ENCODE peak calls at places on chromosomes 1 and 21, in five cellular contexts. Q is lung, Z is PC-3, B is aorta, W is ovary. K is an unnamed sample. For H3K36me3 and H3K9me3, the result is how much of the 10 kb centered on the place peaks cover.

GRCh38 chr1:168320805-168321577 is 40.3 kb downstream of the TBX19 start:
- DNase-seq in Q (no peak), W (peak), Z (peak), B (no peak), K (no peak)

GRCh38 chr1:17763995-17764394 is 8.9 kb downstream of the ACTL8 start:
- DNase-seq in B (no peak), W (no peak), Z (no peak), Q (no peak), K (no peak)

GRCh38 chr1:54488831-54489626 is 59.0 kb upstream of the ACOT11 start:
- DNase-seq in Q (peak), W (peak), Z (peak), B (peak), K (peak)

GRCh38 chr1:181910905-181911304 is 150.6 kb downstream of the ZNF648 start:
- DNase-seq in B (no peak), Z (peak), Q (no peak), W (no peak), K (no peak)

GRCh38 chr1:12486401-12487005 is 131.5 kb downstream of the DHRS3 start:
- DNase-seq in Z (no peak), B (no peak), W (peak), Q (peak), K (peak)

GRCh38 chr1:61207416-61207815 is 125.1 kb downstream of the NFIA start:
- DNase-seq in Q (no peak), B (no peak), W (no peak), Z (no peak), K (no peak)

GRCh38 chr1:219385786-219386427 is 212.2 kb downstream of the LYPLAL1 start:
- DNase-seq in Q (peak), B (no peak), Z (peak), W (no peak), K (peak)

GRCh38 chr1:230713915-230714764 is at the start of gene AGT:
- DNase-seq in Q (peak), Z (peak), B (peak), W (peak), K (peak)

GRCh38 chr1:235402457-235403200 is 35.4 kb downstream of the TBCE start:
- DNase-seq in W (no peak), Q (no peak), B (no peak), Z (peak), K (peak)

GRCh38 chr1:226310637-226311195 is 1.8 kb upstream of the LIN9 start:
- DNase-seq in B (no peak), W (no peak), Z (peak), Q (no peak), K (peak)

GRCh38 chr1:1069711-1070676 is 4.1 kb downstream of the RNF223 start:
- DNase-seq in W (no peak), Z (peak), B (no peak), Q (no peak), K (no peak)

GRCh38 chr1:57072775-57073174 is 107.0 kb upstream of the C8B start:
- DNase-seq in Z (peak), W (no peak), Q (no peak), B (no peak), K (no peak)

GRCh38 chr1:219862366-219862765 is 66.0 kb downstream of the SLC30A10 start:
- DNase-seq in B (no peak), Q (no peak), W (no peak), Z (no peak), K (no peak)

GRCh38 chr1:84299536-84300260 is 1.8 kb upstream of the SAMD13 start:
- DNase-seq in B (no peak), Q (no peak), W (no peak), Z (no peak), K (no peak)

GRCh38 chr1:118788372-118788955 is 199.7 kb downstream of the TBX15 start:
- DNase-seq in W (no peak), Z (peak), B (peak), Q (no peak), K (no peak)

GRCh38 chr1:30315185-30315960 is 408.0 kb downstream of the MATN1 start:
- DNase-seq in Z (no peak), W (no peak), B (no peak), Q (no peak), K (peak)

GRCh38 chr1:156064615-156065014 is 3.7 kb downstream of the RAB25 start:
- DNase-seq in Z (no peak), Q (no peak), B (no peak), W (no peak), K (no peak)

GRCh38 chr1:183472488-183473285 is at the start of gene SMG7:
- DNase-seq in B (peak), W (peak), Z (no peak), Q (peak), K (peak)

GRCh38 chr1:154957258-154957657 is 1.4 kb upstream of the PBXIP1 start:
- DNase-seq in Z (no peak), Q (no peak), B (no peak), W (no peak), K (no peak)

GRCh38 chr1:116119876-116120275 is 8.7 kb downstream of the MAB21L3 start:
- DNase-seq in Z (no peak), B (no peak), W (no peak), Q (no peak), K (no peak)

GRCh38 chr1:203450541-203451149 is 25.0 kb upstream of the PRELP start:
- DNase-seq in Z (no peak), W (no peak), Q (no peak), B (no peak), K (peak)

GRCh38 chr1:25727819-25728286 is 72.1 kb upstream of the SELENON start:
- DNase-seq in B (peak), W (peak), Z (no peak), Q (peak), K (peak)

GRCh38 chr1:174652496-174653280 is 204.9 kb downstream of the GPR52 start:
- DNase-seq in B (no peak), W (no peak), Z (no peak), Q (no peak), K (no peak)

GRCh38 chr21:44548381-44548780 is 2.9 kb downstream of the KRTAP10-2 start:
- DNase-seq in Q (no peak), W (no peak), B (no peak), Z (no peak), K (no peak)

GRCh38 chr1:53249706-53250105 is 11.4 kb upstream of the MAGOH start:
- DNase-seq in Q (no peak), B (no peak), Z (no peak), W (no peak), K (peak)

GRCh38 chr1:226100436-226101347 is 38.2 kb downstream of the H3-3A start:
- DNase-seq in W (no peak), Q (no peak), B (no peak), Z (peak), K (no peak)

GRCh38 chr1:62906428-62906886 is 122.5 kb downstream of the ATG4C start:
- DNase-seq in W (no peak), Z (peak), Q (no peak), B (no peak), K (no peak)

GRCh38 chr1:21266119-21266774 is 24.0 kb downstream of the ECE1 start:
- DNase-seq in Q (no peak), W (no peak), B (no peak), Z (no peak), K (no peak)

GRCh38 chr1:21269461-21270085 is 20.7 kb downstream of the ECE1 start:
- DNase-seq in Q (no peak), Z (no peak), B (no peak), W (peak), K (no peak)

GRCh38 chr1:21268281-21269239 is 21.7 kb downstream of the ECE1 start:
- DNase-seq in Z (no peak), Q (no peak), W (peak), B (no peak), K (no peak)

GRCh38 chr1:21265644-21266043 is 24.6 kb downstream of the ECE1 start:
- DNase-seq in B (no peak), Z (no peak), W (no peak), Q (no peak), K (no peak)

GRCh38 chr1:21267191-21268077 is 22.8 kb downstream of the ECE1 start:
- DNase-seq in W (no peak), B (no peak), Q (no peak), Z (no peak), K (no peak)
- H3K36me3 ChIP-seq in W (under half), B (under half), Q (under half), Z (under half), K (under half)

GRCh38 chr1:3552176-3552575 is 59.1 kb downstream of the MEGF6 start:
- DNase-seq in Q (no peak), W (no peak), Z (no peak), B (no peak), K (no peak)

GRCh38 chr1:3553166-3553939 is 58.0 kb downstream of the MEGF6 start:
- DNase-seq in B (no peak), Z (peak), Q (no peak), W (peak), K (peak)

GRCh38 chr1:3552751-3553150 is 58.6 kb downstream of the MEGF6 start:
- DNase-seq in W (no peak), Z (no peak), B (no peak), Q (no peak), K (no peak)

GRCh38 chr1:3555131-3555920 is 56.0 kb downstream of the MEGF6 start:
- DNase-seq in W (no peak), Z (no peak), B (no peak), Q (no peak), K (no peak)

DNA sequence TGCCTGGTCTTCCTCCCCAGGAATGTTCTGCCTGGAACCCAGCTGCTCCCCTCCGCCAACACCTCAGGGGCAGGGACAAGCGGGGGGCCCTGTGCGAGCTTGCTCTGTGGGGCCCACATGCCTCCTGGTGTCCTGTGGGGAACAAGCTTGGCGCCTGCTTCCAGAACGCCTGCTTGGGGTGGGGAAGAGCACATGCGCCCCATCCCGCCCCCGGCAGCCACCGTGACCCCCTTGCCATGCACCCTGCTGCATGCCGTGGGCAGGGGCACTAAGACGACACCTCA is 57.4 kb downstream of the MEGF6 start:
- DNase-seq in Z (no peak), W (no peak), Q (no peak), B (no peak), K (no peak)
- H3K9me3 ChIP-seq in Z (under half), W (under half), Q (under half), B (under half), K (under half)

GRCh38 chr1:165445388-165445787 is 462 bp upstream of the RXRG start:
- DNase-seq in Z (no peak), Q (no peak), B (no peak), W (no peak), K (no peak)

GRCh38 chr1:165443539-165444289 is 1.2 kb downstream of the RXRG start:
- DNase-seq in Q (no peak), W (no peak), Z (no peak), B (no peak), K (peak)

GRCh38 chr1:165442053-165442452 is 2.9 kb downstream of the RXRG start:
- DNase-seq in B (no peak), Q (no peak), Z (no peak), W (no peak), K (peak)

GRCh38 chr1:165442653-165443052 is 2.3 kb downstream of the RXRG start:
- DNase-seq in B (no peak), Q (no peak), Z (no peak), W (no peak), K (no peak)

GRCh38 chr1:165444897-165445370 is at the start of gene RXRG:
- DNase-seq in W (no peak), Q (peak), Z (no peak), B (peak), K (peak)
- H3K4me3 ChIP-seq in W (no peak), Q (no peak), Z (no peak), B (no peak), K (peak)

GRCh38 chr1:160127865-160128523 is 12.4 kb downstream of the ATP1A2 start:
- DNase-seq in B (peak), Q (no peak), Z (peak), W (no peak), K (no peak)
- H3K36me3 ChIP-seq in B (under half), Q (under half), Z (under half), W (under half), K (under half)

GRCh38 chr1:173638043-173639021 is 3.2 kb downstream of the TEX50 start:
- DNase-seq in B (no peak), Z (no peak), W (no peak), Q (no peak), K (no peak)
- H3K9me3 ChIP-seq in B (under half), Z (under half), W (under half), Q (under half), K (under half)

GRCh38 chr1:207388721-207389120 is 65.4 kb upstream of the CR2 start:
- DNase-seq in Q (no peak), B (no peak), Z (no peak), W (no peak), K (no peak)

GRCh38 chr1:207389728-207390464 is 64.2 kb upstream of the CR2 start:
- DNase-seq in W (no peak), Z (peak), Q (no peak), B (no peak), K (no peak)

GRCh38 chr1:207397525-207397926 is 56.6 kb upstream of the CR2 start:
- DNase-seq in W (no peak), Q (no peak), B (no peak), Z (peak), K (no peak)

GRCh38 chr1:207396360-207396759 is 57.8 kb upstream of the CR2 start:
- DNase-seq in Z (no peak), W (no peak), Q (no peak), B (no peak), K (no peak)

DNA sequence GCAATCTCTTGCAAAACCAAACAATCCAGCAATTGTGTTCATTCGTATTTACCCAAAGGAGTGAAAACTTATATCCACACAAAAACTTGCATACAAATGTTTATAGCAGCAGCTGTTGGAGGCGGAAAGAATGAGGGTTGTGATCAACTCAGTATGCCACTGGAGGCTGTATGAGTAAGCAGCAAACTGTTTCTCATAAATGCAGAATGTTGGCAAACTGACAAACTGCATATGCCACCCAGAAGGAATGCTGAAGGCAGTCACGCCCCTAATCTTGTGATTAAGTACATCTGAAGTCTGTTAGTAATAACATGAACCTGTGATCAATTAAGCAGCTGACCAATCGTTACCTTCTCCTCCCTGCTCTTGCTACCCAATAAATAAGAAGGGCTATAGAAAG is 60.5 kb upstream of the CR2 start:
- DNase-seq in Z (peak), Q (no peak), W (no peak), B (no peak), K (no peak)
- H3K4me3 ChIP-seq in Z (peak), Q (no peak), W (no peak), B (no peak), K (no peak)

DNA sequence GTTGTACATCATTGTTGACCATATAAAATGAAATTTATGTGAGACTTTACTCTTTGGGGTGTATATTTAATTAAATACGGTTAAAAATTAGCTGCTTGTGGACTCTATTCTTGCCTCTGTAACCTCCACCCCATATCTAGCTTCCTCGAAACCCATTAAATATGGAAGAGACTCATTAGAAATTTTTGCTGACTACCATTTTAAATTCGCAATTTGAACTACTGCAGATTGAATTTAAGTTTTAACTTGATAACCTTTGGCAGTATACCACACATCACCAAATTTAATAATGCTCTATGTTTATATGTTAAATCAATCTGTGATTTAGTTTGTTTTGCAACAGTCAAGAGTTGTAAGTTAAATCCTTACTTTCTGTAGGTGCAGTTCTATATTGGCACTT is 88.5 kb upstream of the QSOX1 start:
- DNase-seq in B (no peak), W (no peak), Q (no peak), Z (no peak), K (no peak)
- H3K36me3 ChIP-seq in B (under half), W (under half), Q (under half), Z (under half), K (half or more)